ENCODE peak calls at places on chromosome 13, in eight cellular contexts. K is aorta, F is bronchial epithelial cell, R is astrocyte of the cerebellum, D is foreskin fibroblast, V is IMR-90, I is ascending aorta, G is BE2C. C is an unnamed sample.
A peak's percentile ranks its signal among the peaks of the same experiment; 100 is the strongest.

GRCh38 chr13:30362869-30363268 is 55.5 kb upstream of the KATNAL1 start:
- DNase-seq in K (no peak), F (no peak), G (no peak), R (no peak), D (no peak), I (no peak), V (no peak), C (peak; percentile 51)

GRCh38 chr13:34161829-34162544 is 344.0 kb downstream of the RFC3 start:
- DNase-seq in G (no peak), R (peak; percentile 64), D (peak; percentile 66), F (peak; percentile 95), V (peak; percentile 80), K (no peak), I (no peak), C (peak; percentile 87)

GRCh38 chr13:41835871-41836270 is 125.0 kb downstream of the VWA8 start:
- DNase-seq in K (no peak), G (no peak), F (no peak), I (no peak), R (no peak), V (peak; percentile 84), D (peak; percentile 77), C (peak; percentile 79)

GRCh38 chr13:67267136-67267535 is 37.0 kb upstream of the PCDH9 start:
- DNase-seq in I (no peak), R (peak; percentile 56), D (no peak), V (peak; percentile 35), F (no peak), G (no peak), K (no peak), C (peak; percentile 21)

GRCh38 chr13:50908371-50908770 is 1.2 kb upstream of the RNASEH2B start:
- DNase-seq in F (no peak), K (no peak), R (no peak), D (no peak), I (no peak), V (no peak), G (no peak), C (no peak)

GRCh38 chr13:40981361-40981760 is 37.8 kb downstream of the ELF1 start:
- DNase-seq in K (no peak), F (peak; percentile 59), D (no peak), G (no peak), V (no peak), R (no peak), I (no peak), C (peak; percentile 47)

GRCh38 chr13:24672141-24673132 is 7.8 kb upstream of the ATP12A start:
- DNase-seq in F (no peak), V (no peak), G (no peak), D (no peak), R (no peak), I (no peak), K (no peak), C (no peak)

GRCh38 chr13:51068501-51068900 is 42.6 kb downstream of the C13orf42 start:
- DNase-seq in D (no peak), G (no peak), K (no peak), V (no peak), I (no peak), F (no peak), R (no peak), C (no peak)

GRCh38 chr13:48560657-48561337 is 27.9 kb upstream of the RCBTB2 start:
- DNase-seq in D (no peak), G (no peak), V (no peak), F (no peak), R (no peak), K (no peak), I (no peak), C (no peak)

GRCh38 chr13:33080962-33081655 is 64.9 kb downstream of the KL start:
- DNase-seq in K (no peak), V (no peak), F (peak; percentile 61), G (no peak), D (no peak), I (no peak), R (no peak), C (peak; percentile 47)

GRCh38 chr13:22081430-22081829 is 410.6 kb downstream of the FGF9 start:
- DNase-seq in I (no peak), G (no peak), R (no peak), V (no peak), D (no peak), F (no peak), K (no peak), C (no peak)

GRCh38 chr13:65540064-65540635 is 1690.0 kb downstream of the PCDH9 start:
- DNase-seq in D (peak; percentile 8), G (no peak), K (no peak), F (no peak), I (no peak), R (no peak), V (no peak), C (peak; percentile 7)

GRCh38 chr13:30322428-30322827 is 15.1 kb upstream of the KATNAL1 start:
- DNase-seq in G (no peak), F (no peak), D (no peak), V (no peak), R (no peak), I (no peak), K (no peak), C (no peak)

GRCh38 chr13:30963794-30964193 is 31.3 kb downstream of the TEX26 start:
- DNase-seq in I (no peak), R (no peak), V (peak; percentile 29), D (no peak), G (no peak), K (no peak), F (peak; percentile 52), C (peak; percentile 45)

GRCh38 chr13:43383488-43384165 is 360.2 kb downstream of the DNAJC15 start:
- DNase-seq in I (no peak), D (no peak), K (no peak), V (no peak), R (no peak), G (no peak), F (no peak), C (no peak)

GRCh38 chr13:76025392-76025791 is 389.3 kb downstream of the LMO7 start:
- DNase-seq in G (no peak), K (no peak), I (no peak), V (no peak), R (no peak), D (no peak), F (no peak), C (no peak)

GRCh38 chr13:27643334-27644158 is 21.9 kb downstream of the POLR1D start:
- DNase-seq in K (no peak), R (no peak), G (no peak), F (peak; percentile 80), D (no peak), V (no peak), I (no peak), C (no peak)

GRCh38 chr13:112968910-112969691 is at the start of gene MCF2L:
- DNase-seq in K (no peak), D (peak; percentile 37), V (peak; percentile 31), R (no peak), F (peak; percentile 8), G (no peak), I (no peak), C (peak; percentile 23)
- H3K4me3 ChIP-seq in K (peak within 1 kb of the TSS; percentile 4), D (no peak within 1 kb of the TSS), V (no peak within 1 kb of the TSS), R (peak within 1 kb of the TSS; percentile 24), F (no peak within 1 kb of the TSS), G (peak within 1 kb of the TSS; percentile 60), I (peak within 1 kb of the TSS; percentile 65), C (no peak within 1 kb of the TSS)

GRCh38 chr13:49858183-49858856 is 65.8 kb upstream of the KPNA3 start:
- DNase-seq in F (peak; percentile 97), V (peak; percentile 99), G (no peak), D (peak; percentile 97), K (no peak), I (no peak), R (peak; percentile 67), C (peak; percentile 90)
- H3K4me3 ChIP-seq in F (peak overlapping the region; percentile 20), V (no peak overlapping the region), G (no peak overlapping the region), D (no peak overlapping the region), K (no peak overlapping the region), I (no peak overlapping the region), R (no peak overlapping the region), C (no peak overlapping the region)

DNA sequence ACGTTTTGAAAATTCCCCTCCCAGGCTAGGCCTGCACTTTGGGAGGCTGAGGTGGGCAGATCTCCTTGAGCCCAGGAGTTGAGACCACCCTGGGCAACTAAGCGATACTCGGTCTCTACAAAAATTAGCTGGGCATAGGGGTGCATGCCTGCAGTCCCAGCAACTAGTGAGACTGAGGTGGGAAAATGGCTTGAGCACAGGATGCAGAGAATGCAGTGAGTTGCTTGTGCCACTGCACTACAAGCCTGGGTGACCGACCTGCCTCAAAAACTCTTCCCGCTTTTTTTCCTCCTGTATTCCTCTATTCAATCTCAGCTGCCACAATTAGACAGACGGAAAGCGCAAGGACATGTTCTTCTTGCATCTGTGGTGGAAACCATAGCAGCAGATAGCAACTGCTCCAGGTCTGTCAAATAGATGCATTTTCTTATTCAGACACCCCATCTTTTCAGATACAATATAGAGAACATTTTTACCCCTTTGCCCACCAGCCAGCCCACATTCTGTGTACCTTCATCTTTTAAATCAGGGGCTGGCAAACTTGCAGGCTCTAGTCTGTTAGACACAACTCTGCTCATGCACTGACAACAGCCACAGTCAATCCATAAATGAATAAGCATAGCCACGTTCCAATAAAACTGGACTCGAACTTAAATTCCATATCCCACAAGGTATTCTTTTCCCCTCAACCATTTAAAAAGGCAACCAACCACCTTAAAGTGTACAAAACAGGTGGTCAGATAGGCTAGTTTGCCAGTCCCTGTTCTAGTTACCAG is 4.8 kb downstream of the TPT1 start:
- DNase-seq in G (no peak), D (no peak), R (no peak), K (no peak), F (no peak), I (no peak), V (no peak), C (peak; percentile 32)
- H3K4me3 ChIP-seq in G (no peak overlapping the region), D (no peak overlapping the region), R (no peak overlapping the region), K (no peak overlapping the region), F (no peak overlapping the region), I (no peak overlapping the region), V (no peak overlapping the region), C (no peak overlapping the region)

DNA sequence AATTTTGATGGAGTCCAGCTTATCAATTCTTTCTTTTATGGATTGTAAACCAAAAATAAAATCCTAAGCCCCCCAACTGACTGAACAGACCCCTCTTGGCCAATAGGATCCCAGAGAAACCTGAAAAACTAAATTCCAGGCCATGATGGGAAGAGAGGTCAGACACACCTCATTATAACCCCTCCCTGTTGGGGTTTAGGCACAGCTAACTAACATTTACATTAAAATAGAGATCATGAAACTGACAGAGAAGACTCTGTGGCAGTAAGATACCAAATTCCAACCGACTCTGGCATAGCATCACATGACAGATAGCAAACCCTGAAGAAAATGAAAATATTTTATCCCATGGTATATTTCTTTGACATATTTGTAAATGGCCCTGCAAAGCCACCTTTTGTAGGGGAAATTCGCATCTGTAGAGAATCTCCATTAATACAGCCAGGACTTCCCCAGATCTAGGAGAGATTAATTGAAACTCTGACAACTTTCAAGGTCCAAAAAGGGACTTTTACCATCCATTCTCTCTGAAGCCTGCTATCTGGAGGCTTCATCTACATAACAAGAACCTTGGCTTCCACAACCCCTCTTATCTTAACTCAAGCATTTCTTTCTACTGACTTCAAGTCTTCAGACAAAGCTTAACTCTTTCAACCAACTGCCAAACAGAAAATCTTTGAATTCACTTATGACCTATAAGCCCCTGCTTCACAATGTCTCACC is 27.0 kb upstream of the GAS6 start:
- DNase-seq in R (no peak), D (no peak), I (no peak), F (no peak), V (no peak), K (no peak), G (no peak), C (peak; percentile 49)
- H3K4me3 ChIP-seq in R (no peak overlapping the region), D (no peak overlapping the region), I (no peak overlapping the region), F (no peak overlapping the region), V (no peak overlapping the region), K (no peak overlapping the region), G (no peak overlapping the region), C (no peak overlapping the region)